ENCODE peak calls at places on chromosome 14, in ten cellular contexts. Y is heart right ventricle; T is H7; U is GM23248; E is suprapubic skin; P is BE2C; M is Peyer's patch; X is breast epithelium; N is lung; Q is effector memory CD4-positive, alpha-beta T cell. B is an unnamed sample.

GRCh38 chr14:38108681-38109080 is 99.0 kb upstream of the SSTR1 start:
- DNase-seq in Y (no peak), T (no peak), U (peak; percentile 89), E (no peak), P (no peak), M (no peak), X (no peak), N (no peak), Q (no peak), B (peak; percentile 56)

GRCh38 chr14:105316968-105317498 is 2.5 kb downstream of the PACS2 start:
- DNase-seq in Y (no peak), T (peak; percentile 22), U (peak; percentile 55), E (no peak), P (no peak), M (no peak), X (no peak), N (no peak), Q (no peak), B (peak; percentile 80)

GRCh38 chr14:52485350-52485960 is 66.8 kb downstream of the TXNDC16 start:
- DNase-seq in Y (no peak), T (no peak), U (peak; percentile 4), E (no peak), P (no peak), M (no peak), X (no peak), N (no peak), Q (no peak), B (no peak)

GRCh38 chr14:79630561-79630960 is 580.7 kb downstream of the DIO2 start:
- DNase-seq in Y (no peak), T (no peak), U (no peak), E (no peak), P (no peak), M (no peak), X (no peak), N (no peak), Q (no peak), B (no peak)

GRCh38 chr14:33332497-33332896 is 393.8 kb downstream of the NPAS3 start:
- DNase-seq in Y (no peak), T (no peak), U (no peak), E (no peak), P (no peak), M (no peak), X (no peak), N (no peak), Q (no peak), B (no peak)

GRCh38 chr14:57346741-57347140 is 43.6 kb upstream of the NAA30 start:
- DNase-seq in Y (no peak), T (no peak), U (no peak), E (no peak), P (no peak), M (no peak), X (no peak), N (no peak), Q (no peak), B (no peak)

GRCh38 chr14:49975799-49976198 is 82.9 kb downstream of the ARF6 start:
- DNase-seq in Y (no peak), T (no peak), U (no peak), E (no peak), P (no peak), M (no peak), X (no peak), N (no peak), Q (no peak), B (no peak)

GRCh38 chr14:25049559-25050493 is at the start of gene STXBP6:
- DNase-seq in Y (peak; percentile 83), T (peak; percentile 88), U (peak; percentile 92), E (no peak), P (peak; percentile 22), M (peak; percentile 88), X (no peak), N (peak; percentile 45), Q (no peak), B (peak; percentile 93)

GRCh38 chr14:103057372-103058208 is at the start of gene CDC42BPB:
- DNase-seq in Y (peak; percentile 91), T (peak; percentile 98), U (peak; percentile 98), E (peak; percentile 89), P (peak; percentile 95), M (peak; percentile 94), X (peak; percentile 81), N (peak; percentile 85), Q (peak; percentile 50), B (peak; percentile 100)

DNA sequence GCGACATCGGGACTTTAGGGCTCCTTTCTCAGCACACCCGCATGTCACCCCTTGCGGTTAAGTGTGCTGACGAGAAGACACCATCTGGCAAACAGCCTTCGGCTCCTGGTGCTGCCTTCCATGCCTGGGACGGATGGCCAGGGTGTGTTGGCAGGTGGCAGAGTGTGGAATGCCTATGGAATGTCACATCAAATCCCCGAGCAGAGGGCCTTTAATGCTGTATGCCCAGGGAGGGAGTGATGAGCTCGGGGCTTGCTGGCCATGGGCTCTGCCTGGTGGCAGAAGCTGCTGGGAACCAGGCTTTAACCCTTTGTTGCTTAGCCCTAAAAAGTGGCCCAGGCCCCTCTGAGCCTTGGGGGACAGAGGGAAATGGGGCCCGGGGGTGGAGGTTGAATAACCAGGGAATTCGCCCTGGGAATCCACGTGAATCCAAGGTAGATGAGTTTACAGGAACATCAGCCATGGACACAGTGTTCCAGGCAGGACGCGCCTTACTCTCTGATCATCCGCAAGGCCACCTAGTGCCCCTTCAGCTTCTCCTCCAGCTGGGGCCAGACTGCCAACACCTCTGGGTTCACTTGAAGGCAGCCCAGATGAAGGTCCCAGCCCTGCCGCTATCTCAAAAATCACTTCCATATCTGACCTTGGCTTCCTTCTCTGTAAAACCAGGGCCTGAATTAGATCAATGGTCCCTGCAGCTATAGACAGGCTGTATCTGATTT is 17.4 kb downstream of the FAM181A start:
- DNase-seq in Y (no peak), T (no peak), U (no peak), E (no peak), P (no peak), M (no peak), X (no peak), N (no peak), Q (no peak), B (peak; percentile 46)
- H3K36me3 ChIP-seq in Y (peaks cover 14% of the 10 kb centered on the region), T (no peaks in the 10 kb centered on the region), U (no peaks in the 10 kb centered on the region), E (no peaks in the 10 kb centered on the region), P (no peaks in the 10 kb centered on the region), M (no peaks in the 10 kb centered on the region), X (no peaks in the 10 kb centered on the region), N (no peaks in the 10 kb centered on the region), Q (no peaks in the 10 kb centered on the region), B (no peaks in the 10 kb centered on the region)

GRCh38 chr14:102046337-102047278 is 40.2 kb downstream of the HSP90AA1 start:
- DNase-seq in Y (peak; percentile 81), T (peak; percentile 95), U (peak; percentile 51), E (peak; percentile 93), P (peak; percentile 97), M (peak; percentile 90), X (peak; percentile 92), N (peak; percentile 79), Q (no peak), B (peak; percentile 88)

GRCh38 chr14:102043251-102044025 is 43.4 kb downstream of the HSP90AA1 start:
- DNase-seq in Y (no peak), T (peak; percentile 12), U (peak; percentile 90), E (no peak), P (no peak), M (no peak), X (no peak), N (no peak), Q (no peak), B (peak; percentile 89)

GRCh38 chr14:102047808-102048540 is 38.9 kb downstream of the HSP90AA1 start:
- DNase-seq in Y (no peak), T (peak; percentile 21), U (no peak), E (no peak), P (no peak), M (no peak), X (no peak), N (no peak), Q (no peak), B (peak; percentile 77)

GRCh38 chr14:102042699-102043098 is 44.1 kb downstream of the HSP90AA1 start:
- DNase-seq in Y (no peak), T (peak; percentile 7), U (no peak), E (no peak), P (no peak), M (no peak), X (no peak), N (no peak), Q (no peak), B (no peak)

GRCh38 chr14:102044566-102044965 is 42.3 kb downstream of the HSP90AA1 start:
- DNase-seq in Y (no peak), T (peak; percentile 11), U (no peak), E (no peak), P (no peak), M (no peak), X (no peak), N (no peak), Q (no peak), B (no peak)
- H3K36me3 ChIP-seq in Y (peaks cover 74% of the 10 kb centered on the region), T (peaks cover 67% of the 10 kb centered on the region), U (peaks cover 73% of the 10 kb centered on the region), E (peaks cover 93% of the 10 kb centered on the region), P (peaks cover 85% of the 10 kb centered on the region), M (peaks cover 3% of the 10 kb centered on the region), X (peaks cover 25% of the 10 kb centered on the region), N (peaks cover 73% of the 10 kb centered on the region), Q (peaks cover 85% of the 10 kb centered on the region), B (peaks cover 91% of the 10 kb centered on the region)

DNA sequence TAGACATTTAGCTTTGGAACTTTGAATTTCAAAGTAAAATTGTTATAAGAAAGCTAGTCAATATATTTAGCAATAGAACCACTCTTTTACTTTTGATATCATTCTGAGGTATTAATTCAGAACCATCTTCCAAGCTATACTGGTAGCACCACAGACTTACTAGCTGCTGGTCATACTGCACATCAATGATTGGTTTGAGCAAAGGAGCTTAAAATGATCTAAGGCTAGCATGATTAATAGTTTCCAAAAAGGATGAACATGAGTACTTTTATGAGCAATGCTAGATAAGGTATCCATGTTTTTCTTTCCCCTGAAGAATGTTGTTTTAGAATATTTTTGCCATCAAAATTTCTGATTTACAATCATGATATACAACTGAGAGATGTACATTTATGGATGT is 17.2 kb downstream of the CNIH1 start:
- DNase-seq in Y (no peak), T (no peak), U (peak; percentile 22), E (no peak), P (no peak), M (no peak), X (no peak), N (no peak), Q (no peak), B (no peak)
- H3K36me3 ChIP-seq in Y (peaks cover under 1% of the 10 kb centered on the region), T (peaks cover 13% of the 10 kb centered on the region), U (peaks cover 41% of the 10 kb centered on the region), E (peaks cover 22% of the 10 kb centered on the region), P (peaks cover 38% of the 10 kb centered on the region), M (no peaks in the 10 kb centered on the region), X (no peaks in the 10 kb centered on the region), N (peaks cover 5% of the 10 kb centered on the region), Q (peaks cover 14% of the 10 kb centered on the region), B (peaks cover 34% of the 10 kb centered on the region)

GRCh38 chr14:94536836-94537235 is 24.4 kb upstream of the SERPINA4 start:
- DNase-seq in Y (no peak), T (no peak), U (peak; percentile 41), E (no peak), P (no peak), M (no peak), X (no peak), N (no peak), Q (no peak), B (no peak)

GRCh38 chr14:94532462-94532861 is 23.2 kb upstream of the SERPINA12 start:
- DNase-seq in Y (no peak), T (no peak), U (peak; percentile 25), E (no peak), P (no peak), M (no peak), X (no peak), N (no peak), Q (no peak), B (no peak)

DNA sequence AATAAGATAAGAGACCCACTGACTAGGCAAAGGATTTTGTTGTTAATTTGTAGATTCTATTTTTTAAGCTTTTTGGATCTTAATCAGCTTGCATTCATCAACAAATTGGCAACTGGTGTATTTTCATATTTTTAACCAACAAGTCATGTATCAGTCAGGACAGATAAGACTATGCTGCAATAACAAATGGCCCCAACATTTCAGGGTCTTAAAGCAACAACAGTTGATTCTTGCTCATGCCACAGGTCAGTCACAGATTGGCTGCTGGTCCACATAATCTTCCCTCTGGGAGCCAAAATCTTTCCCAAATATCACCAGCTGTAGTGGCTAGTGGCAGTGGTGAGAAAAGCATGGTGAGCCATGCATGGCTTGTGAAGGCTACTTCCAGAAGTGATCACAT is 21.9 kb upstream of the SERPINA12 start:
- DNase-seq in Y (no peak), T (no peak), U (no peak), E (no peak), P (no peak), M (no peak), X (no peak), N (no peak), Q (no peak), B (no peak)
- H3K36me3 ChIP-seq in Y (no peaks in the 10 kb centered on the region), T (no peaks in the 10 kb centered on the region), U (no peaks in the 10 kb centered on the region), E (no peaks in the 10 kb centered on the region), P (no peaks in the 10 kb centered on the region), M (no peaks in the 10 kb centered on the region), X (no peaks in the 10 kb centered on the region), N (no peaks in the 10 kb centered on the region), Q (no peaks in the 10 kb centered on the region), B (no peaks in the 10 kb centered on the region)